ENCODE peak calls at places on chromosomes 4 and X, in six cellular contexts. One of them, this sample, is unnamed.

GRCh38 chr4:182416101-182416500 is 172.9 kb downstream of the TENM3 start:
- DNase-seq in NCI-H524: no peak
- DNase-seq in NCI-H1092: no peak
- DNase-seq in transverse colon: no peak
- DNase-seq in HT1080: no peak
- DNase-seq in kidney epithelial cell: no peak
- DNase-seq in this sample: no peak

GRCh38 chrX:12741416-12741815 is 49.8 kb upstream of the PRPS2 start:
- DNase-seq in NCI-H524: no peak
- DNase-seq in NCI-H1092: no peak
- DNase-seq in transverse colon: no peak
- DNase-seq in HT1080: peak; percentile 10
- DNase-seq in kidney epithelial cell: no peak
- DNase-seq in this sample: no peak

GRCh38 chr4:38106301-38106700 is 146.1 kb downstream of the PTTG2 start:
- DNase-seq in NCI-H524: no peak
- DNase-seq in NCI-H1092: no peak
- DNase-seq in transverse colon: no peak
- DNase-seq in HT1080: no peak
- DNase-seq in kidney epithelial cell: no peak
- DNase-seq in this sample: no peak

GRCh38 chr4:99135541-99136173 is 8.4 kb downstream of the ADH4 start:
- DNase-seq in NCI-H524: no peak
- DNase-seq in NCI-H1092: no peak
- DNase-seq in transverse colon: no peak
- DNase-seq in HT1080: no peak
- DNase-seq in kidney epithelial cell: no peak
- DNase-seq in this sample: no peak

GRCh38 chrX:150226223-150226965 is 136.7 kb upstream of the MAMLD1 start:
- DNase-seq in NCI-H524: no peak
- DNase-seq in NCI-H1092: no peak
- DNase-seq in transverse colon: no peak
- DNase-seq in HT1080: no peak
- DNase-seq in kidney epithelial cell: no peak
- DNase-seq in this sample: no peak

GRCh38 chr4:59240030-59240429 is 1960.1 kb upstream of the ADGRL3 start:
- DNase-seq in NCI-H524: no peak
- DNase-seq in NCI-H1092: no peak
- DNase-seq in transverse colon: no peak
- DNase-seq in HT1080: no peak
- DNase-seq in kidney epithelial cell: no peak
- DNase-seq in this sample: no peak

GRCh38 chr4:1050486-1051213 is 39.2 kb downstream of the FGFRL1 start:
- DNase-seq in NCI-H524: no peak
- DNase-seq in NCI-H1092: no peak
- DNase-seq in transverse colon: peak; percentile 9
- DNase-seq in HT1080: no peak
- DNase-seq in kidney epithelial cell: no peak
- DNase-seq in this sample: no peak

GRCh38 chr4:52604215-52604614 is 54.9 kb downstream of the USP46 start:
- DNase-seq in NCI-H524: no peak
- DNase-seq in NCI-H1092: no peak
- DNase-seq in transverse colon: no peak
- DNase-seq in HT1080: no peak
- DNase-seq in kidney epithelial cell: no peak
- DNase-seq in this sample: no peak

GRCh38 chrX:46642145-46642544 is 68.6 kb downstream of the CHST7 start:
- DNase-seq in NCI-H524: peak; percentile 43
- DNase-seq in NCI-H1092: no peak
- DNase-seq in transverse colon: no peak
- DNase-seq in HT1080: peak; percentile 13
- DNase-seq in kidney epithelial cell: no peak
- DNase-seq in this sample: peak; percentile 3

GRCh38 chr4:101366331-101366730 is 19.0 kb upstream of the PPP3CA start:
- DNase-seq in NCI-H524: no peak
- DNase-seq in NCI-H1092: no peak
- DNase-seq in transverse colon: no peak
- DNase-seq in HT1080: no peak
- DNase-seq in kidney epithelial cell: no peak
- DNase-seq in this sample: no peak

GRCh38 chr4:8907596-8908205 is 36.1 kb upstream of the HMX1 start:
- DNase-seq in NCI-H524: no peak
- DNase-seq in NCI-H1092: no peak
- DNase-seq in transverse colon: no peak
- DNase-seq in HT1080: no peak
- DNase-seq in kidney epithelial cell: no peak
- DNase-seq in this sample: no peak

GRCh38 chr4:7769936-7770674 is 169.6 kb downstream of the AFAP1 start:
- DNase-seq in NCI-H524: no peak
- DNase-seq in NCI-H1092: no peak
- DNase-seq in transverse colon: no peak
- DNase-seq in HT1080: no peak
- DNase-seq in kidney epithelial cell: no peak
- DNase-seq in this sample: no peak

GRCh38 chr4:39576268-39576667 is 49.0 kb upstream of the UGDH start:
- DNase-seq in NCI-H524: no peak
- DNase-seq in NCI-H1092: no peak
- DNase-seq in transverse colon: no peak
- DNase-seq in HT1080: no peak
- DNase-seq in kidney epithelial cell: no peak
- DNase-seq in this sample: no peak

GRCh38 chr4:126109836-126110235 is 795.1 kb downstream of the FAT4 start:
- DNase-seq in NCI-H524: no peak
- DNase-seq in NCI-H1092: no peak
- DNase-seq in transverse colon: no peak
- DNase-seq in HT1080: no peak
- DNase-seq in kidney epithelial cell: no peak
- DNase-seq in this sample: no peak

GRCh38 chrX:5898463-5898862 is 330.2 kb downstream of the NLGN4X start:
- DNase-seq in NCI-H524: no peak
- DNase-seq in NCI-H1092: no peak
- DNase-seq in transverse colon: no peak
- DNase-seq in HT1080: peak; percentile 3
- DNase-seq in kidney epithelial cell: no peak
- DNase-seq in this sample: no peak

GRCh38 chr4:152534541-152535231 is 1.2 kb downstream of the FBXW7 start:
- DNase-seq in NCI-H524: peak; percentile 15
- DNase-seq in NCI-H1092: no peak
- DNase-seq in transverse colon: peak; percentile 61
- DNase-seq in HT1080: peak; percentile 11
- DNase-seq in kidney epithelial cell: no peak
- DNase-seq in this sample: peak; percentile 5

GRCh38 chrX:9188117-9188516 is 154.2 kb upstream of the FAM9B start:
- DNase-seq in NCI-H524: peak; percentile 93
- DNase-seq in NCI-H1092: peak; percentile 30
- DNase-seq in transverse colon: no peak
- DNase-seq in HT1080: no peak
- DNase-seq in kidney epithelial cell: no peak
- DNase-seq in this sample: no peak

GRCh38 chr4:40283968-40284367 is 51.2 kb upstream of the CHRNA9 start:
- DNase-seq in NCI-H524: no peak
- DNase-seq in NCI-H1092: no peak
- DNase-seq in transverse colon: no peak
- DNase-seq in HT1080: peak; percentile 87
- DNase-seq in kidney epithelial cell: peak; percentile 80
- DNase-seq in this sample: no peak

GRCh38 chr4:180449395-180449956 is 1793.7 kb upstream of the TENM3 start:
- DNase-seq in NCI-H524: peak; percentile 59
- DNase-seq in NCI-H1092: peak; percentile 59
- DNase-seq in transverse colon: no peak
- DNase-seq in HT1080: peak; percentile 60
- DNase-seq in kidney epithelial cell: peak; percentile 7
- DNase-seq in this sample: no peak

GRCh38 chr4:8594097-8595038 is 1.8 kb downstream of the CPZ start:
- DNase-seq in NCI-H524: peak; percentile 68
- DNase-seq in NCI-H1092: no peak
- DNase-seq in transverse colon: peak; percentile 47
- DNase-seq in HT1080: peak; percentile 58
- DNase-seq in kidney epithelial cell: peak; percentile 14
- DNase-seq in this sample: peak; percentile 34

GRCh38 chrX:108268434-108269080 is 169.7 kb downstream of the COL4A6 start:
- DNase-seq in NCI-H524: no peak
- DNase-seq in NCI-H1092: no peak
- DNase-seq in transverse colon: no peak
- DNase-seq in HT1080: peak; percentile 65
- DNase-seq in kidney epithelial cell: no peak
- DNase-seq in this sample: no peak

GRCh38 chr4:6538586-6538985 is 36.4 kb upstream of the MAN2B2 start:
- DNase-seq in NCI-H524: peak; percentile 23
- DNase-seq in NCI-H1092: peak; percentile 18
- DNase-seq in transverse colon: no peak
- DNase-seq in HT1080: no peak
- DNase-seq in kidney epithelial cell: no peak
- DNase-seq in this sample: peak; percentile 44

GRCh38 chr4:51895816-51896408 is 53.0 kb downstream of the DCUN1D4 start:
- DNase-seq in NCI-H524: peak; percentile 64
- DNase-seq in NCI-H1092: peak; percentile 12
- DNase-seq in transverse colon: peak; percentile 61
- DNase-seq in HT1080: peak; percentile 58
- DNase-seq in kidney epithelial cell: peak; percentile 16
- DNase-seq in this sample: peak; percentile 8

GRCh38 chr4:165112258-165113156 is at the start of gene TMEM192:
- DNase-seq in NCI-H524: peak; percentile 72
- DNase-seq in NCI-H1092: peak; percentile 84
- DNase-seq in transverse colon: peak; percentile 96
- DNase-seq in HT1080: peak; percentile 86
- DNase-seq in kidney epithelial cell: peak; percentile 61
- DNase-seq in this sample: peak; percentile 94

GRCh38 chr4:88660446-88661294 is 37.0 kb downstream of the NAP1L5 start:
- DNase-seq in NCI-H524: no peak
- DNase-seq in NCI-H1092: no peak
- DNase-seq in transverse colon: peak; percentile 26
- DNase-seq in HT1080: peak; percentile 38
- DNase-seq in kidney epithelial cell: no peak
- DNase-seq in this sample: no peak

GRCh38 chr4:7218686-7219085 is 26.3 kb downstream of the SORCS2 start:
- DNase-seq in NCI-H524: no peak
- DNase-seq in NCI-H1092: no peak
- DNase-seq in transverse colon: no peak
- DNase-seq in HT1080: no peak
- DNase-seq in kidney epithelial cell: no peak
- DNase-seq in this sample: no peak

GRCh38 chr4:113052379-113052951 is 3.0 kb downstream of the ANK2 start:
- DNase-seq in NCI-H524: no peak
- DNase-seq in NCI-H1092: no peak
- DNase-seq in transverse colon: no peak
- DNase-seq in HT1080: peak; percentile 94
- DNase-seq in kidney epithelial cell: peak; percentile 78
- DNase-seq in this sample: peak; percentile 8

GRCh38 chr4:42865572-42866189 is 26.8 kb upstream of the GRXCR1 start:
- DNase-seq in NCI-H524: peak; percentile 73
- DNase-seq in NCI-H1092: peak; percentile 48
- DNase-seq in transverse colon: peak; percentile 44
- DNase-seq in HT1080: peak; percentile 52
- DNase-seq in kidney epithelial cell: peak; percentile 9
- DNase-seq in this sample: peak; percentile 1

GRCh38 chrX:116267511-116268040 is 97.0 kb downstream of the AGTR2 start:
- DNase-seq in NCI-H524: no peak
- DNase-seq in NCI-H1092: no peak
- DNase-seq in transverse colon: no peak
- DNase-seq in HT1080: no peak
- DNase-seq in kidney epithelial cell: no peak
- DNase-seq in this sample: no peak

GRCh38 chr4:139521764-139522373 is 34.1 kb downstream of the SETD7 start:
- DNase-seq in NCI-H524: no peak
- DNase-seq in NCI-H1092: no peak
- DNase-seq in transverse colon: no peak
- DNase-seq in HT1080: no peak
- DNase-seq in kidney epithelial cell: no peak
- DNase-seq in this sample: no peak

GRCh38 chr4:57190651-57191481 is 80.7 kb upstream of the IGFBP7 start:
- DNase-seq in NCI-H524: peak; percentile 92
- DNase-seq in NCI-H1092: no peak
- DNase-seq in transverse colon: peak; percentile 27
- DNase-seq in HT1080: peak; percentile 26
- DNase-seq in kidney epithelial cell: no peak
- DNase-seq in this sample: no peak

GRCh38 chrX:567891-568290 is 62.7 kb upstream of the SHOX start:
- DNase-seq in NCI-H524: no peak
- DNase-seq in NCI-H1092: no peak
- DNase-seq in transverse colon: no peak
- DNase-seq in HT1080: no peak
- DNase-seq in kidney epithelial cell: no peak
- DNase-seq in this sample: no peak

GRCh38 chr4:6250984-6251295 is 18.7 kb upstream of the WFS1 start:
- DNase-seq in NCI-H524: no peak
- DNase-seq in NCI-H1092: no peak
- DNase-seq in transverse colon: no peak
- DNase-seq in HT1080: no peak
- DNase-seq in kidney epithelial cell: no peak
- DNase-seq in this sample: no peak

This sample was measured in DMS79 treated with DMSO at 0.1 percent for 48 hours.